ENCODE peak calls at places on chromosomes 3 and 15, in seven cellular contexts. L, F, R, H, V, C and A are unnamed samples.

GRCh38 chr3:126745760-126746394 is 41.8 kb downstream of the CHCHD6 start:
- DNase-seq in L (no peak), F (no peak), R (no peak), H (no peak), V (peak; percentile 20), C (no peak), A (no peak)

GRCh38 chr3:48248095-48248863 is 7.4 kb downstream of the ZNF589 start:
- DNase-seq in L (no peak), F (no peak), R (no peak), H (peak; percentile 86), V (no peak), C (no peak), A (no peak)

GRCh38 chr3:156762631-156763185 is 63.4 kb upstream of the LEKR1 start:
- DNase-seq in L (no peak), F (no peak), R (peak; percentile 96), H (peak; percentile 97), V (peak; percentile 82), C (no peak), A (no peak)

GRCh38 chr3:179286331-179286730 is 35.4 kb upstream of the KCNMB3 start:
- DNase-seq in L (no peak), F (no peak), R (no peak), H (no peak), V (no peak), C (peak; percentile 38), A (no peak)

GRCh38 chr3:121985841-121986240 is 36.2 kb downstream of the ILDR1 start:
- DNase-seq in L (no peak), F (no peak), R (no peak), H (no peak), V (peak; percentile 54), C (no peak), A (no peak)

GRCh38 chr3:37700849-37701248 is 160.8 kb upstream of the CTDSPL start:
- DNase-seq in L (no peak), F (no peak), R (peak; percentile 4), H (no peak), V (no peak), C (no peak), A (no peak)

GRCh38 chr15:48976444-48977088 is 12.8 kb upstream of the SHC4 start:
- DNase-seq in L (no peak), F (no peak), R (no peak), H (no peak), V (no peak), C (no peak), A (no peak)

GRCh38 chr3:45163481-45163880 is 17.3 kb upstream of the CDCP1 start:
- DNase-seq in L (no peak), F (no peak), R (no peak), H (no peak), V (no peak), C (peak; percentile 89), A (no peak)

GRCh38 chr3:50644556-50644955 is 27.6 kb downstream of the MAPKAPK3 start:
- DNase-seq in L (no peak), F (no peak), R (no peak), H (no peak), V (no peak), C (no peak), A (no peak)

GRCh38 chr3:1007890-1008289 is 84.9 kb upstream of the CNTN6 start:
- DNase-seq in L (no peak), F (no peak), R (peak; percentile 81), H (peak; percentile 5), V (no peak), C (no peak), A (no peak)

GRCh38 chr3:127735767-127736693 is 63.3 kb downstream of the ABTB1 start:
- DNase-seq in L (no peak), F (no peak), R (peak; percentile 82), H (peak; percentile 80), V (peak; percentile 85), C (peak; percentile 93), A (no peak)

GRCh38 chr3:115239717-115240116 is 92.6 kb upstream of the ZBTB20 start:
- DNase-seq in L (peak; percentile 20), F (no peak), R (peak; percentile 82), H (peak; percentile 92), V (peak; percentile 99), C (no peak), A (no peak)

GRCh38 chr3:27311400-27311799 is 57.8 kb downstream of the NEK10 start:
- DNase-seq in L (no peak), F (no peak), R (peak; percentile 94), H (peak; percentile 90), V (peak; percentile 97), C (no peak), A (no peak)

GRCh38 chr15:58037902-58038301 is 27.6 kb downstream of the ALDH1A2 start:
- DNase-seq in L (no peak), F (no peak), R (peak; percentile 5), H (no peak), V (no peak), C (no peak), A (no peak)

GRCh38 chr15:67172172-67172571 is 82.3 kb downstream of the AAGAB start:
- DNase-seq in L (no peak), F (no peak), R (no peak), H (no peak), V (no peak), C (no peak), A (no peak)

GRCh38 chr3:55884491-55885285 is 397.6 kb upstream of the WNT5A start:
- DNase-seq in L (no peak), F (no peak), R (no peak), H (no peak), V (no peak), C (no peak), A (no peak)

GRCh38 chr3:52978109-52978754 is 67.6 kb downstream of the SFMBT1 start:
- DNase-seq in L (no peak), F (no peak), R (peak; percentile 32), H (no peak), V (no peak), C (no peak), A (no peak)

GRCh38 chr3:136262559-136262958 is 12.4 kb downstream of the PCCB start:
- DNase-seq in L (no peak), F (no peak), R (no peak), H (no peak), V (no peak), C (no peak), A (no peak)

GRCh38 chr15:90750186-90750585 is 33.0 kb downstream of the BLM start:
- DNase-seq in L (no peak), F (no peak), R (no peak), H (no peak), V (no peak), C (peak; percentile 71), A (no peak)

GRCh38 chr3:185316740-185317407 is 46.1 kb upstream of the MAP3K13 start:
- DNase-seq in L (no peak), F (no peak), R (peak; percentile 82), H (no peak), V (peak; percentile 46), C (peak; percentile 55), A (no peak)

GRCh38 chr15:60548101-60548500 is 69.2 kb upstream of the ICE2 start:
- DNase-seq in L (no peak), F (no peak), R (no peak), H (no peak), V (no peak), C (no peak), A (no peak)

GRCh38 chr3:151976211-151977050 is 103.0 kb downstream of the SUCNR1 start:
- DNase-seq in L (no peak), F (no peak), R (peak; percentile 98), H (peak; percentile 98), V (peak; percentile 99), C (peak; percentile 84), A (no peak)

GRCh38 chr3:130894130-130894872 is 417 bp downstream of the ATP2C1 start:
- DNase-seq in L (peak; percentile 29), F (peak; percentile 52), R (peak; percentile 23), H (no peak), V (peak; percentile 40), C (no peak), A (no peak)

GRCh38 chr15:76844096-76844495 is 61.0 kb downstream of the SCAPER start:
- DNase-seq in L (no peak), F (no peak), R (peak; percentile 15), H (peak; percentile 20), V (peak; percentile 30), C (no peak), A (no peak)